ENCODE peak calls at places on chromosomes 11 and 22, in eight cellular contexts. One of them, this sample, is unnamed.

GRCh38 chr11:13535819-13536218 is 40.0 kb upstream of the PTH start:
- DNase-seq in GM10248: no peak
- DNase-seq in fibroblast of pulmonary artery: peak; percentile 2
- DNase-seq in AG04450: no peak
- DNase-seq in spleen: no peak
- DNase-seq in IMR-90: no peak
- DNase-seq in GM23338: peak; percentile 77
- DNase-seq in cardiac fibroblast: peak; percentile 7
- DNase-seq in this sample: peak; percentile 3

GRCh38 chr11:27837895-27838563 is 137.8 kb upstream of the BDNF start:
- DNase-seq in cardiac fibroblast: no peak
- DNase-seq in IMR-90: no peak
- DNase-seq in AG04450: no peak
- DNase-seq in fibroblast of pulmonary artery: no peak
- DNase-seq in GM10248: peak; percentile 22
- DNase-seq in spleen: no peak
- DNase-seq in GM23338: no peak
- DNase-seq in this sample: no peak

GRCh38 chr22:35229865-35230264 is 27.4 kb upstream of the HMGXB4 start:
- DNase-seq in IMR-90: no peak
- DNase-seq in AG04450: no peak
- DNase-seq in GM10248: no peak
- DNase-seq in spleen: no peak
- DNase-seq in cardiac fibroblast: no peak
- DNase-seq in GM23338: no peak
- DNase-seq in fibroblast of pulmonary artery: no peak
- DNase-seq in this sample: no peak

GRCh38 chr11:19444231-19444630 is 203.5 kb upstream of the E2F8 start:
- DNase-seq in IMR-90: peak; percentile 50
- DNase-seq in fibroblast of pulmonary artery: peak; percentile 42
- DNase-seq in GM23338: no peak
- DNase-seq in cardiac fibroblast: peak; percentile 69
- DNase-seq in GM10248: no peak
- DNase-seq in AG04450: no peak
- DNase-seq in spleen: no peak
- DNase-seq in this sample: no peak

GRCh38 chr11:123145220-123145619 is 49.8 kb downstream of the CLMP start:
- DNase-seq in IMR-90: peak; percentile 87
- DNase-seq in fibroblast of pulmonary artery: peak; percentile 94
- DNase-seq in spleen: no peak
- DNase-seq in cardiac fibroblast: peak; percentile 96
- DNase-seq in AG04450: no peak
- DNase-seq in GM10248: no peak
- DNase-seq in GM23338: no peak
- DNase-seq in this sample: no peak

GRCh38 chr11:12871251-12871650 is 137.9 kb upstream of the RASSF10 start:
- DNase-seq in IMR-90: no peak
- DNase-seq in GM10248: no peak
- DNase-seq in AG04450: no peak
- DNase-seq in GM23338: no peak
- DNase-seq in cardiac fibroblast: no peak
- DNase-seq in fibroblast of pulmonary artery: no peak
- DNase-seq in spleen: no peak
- DNase-seq in this sample: no peak

GRCh38 chr22:46499798-46500174 is 37.6 kb downstream of the CELSR1 start:
- DNase-seq in AG04450: no peak
- DNase-seq in fibroblast of pulmonary artery: no peak
- DNase-seq in spleen: no peak
- DNase-seq in IMR-90: no peak
- DNase-seq in cardiac fibroblast: no peak
- DNase-seq in GM10248: no peak
- DNase-seq in GM23338: no peak
- DNase-seq in this sample: no peak

GRCh38 chr11:37322333-37323194 is 724.5 kb upstream of the RAG2 start:
- DNase-seq in GM10248: no peak
- DNase-seq in IMR-90: no peak
- DNase-seq in GM23338: no peak
- DNase-seq in fibroblast of pulmonary artery: no peak
- DNase-seq in AG04450: no peak
- DNase-seq in spleen: no peak
- DNase-seq in cardiac fibroblast: no peak
- DNase-seq in this sample: no peak

GRCh38 chr22:46578824-46579561 is 41.2 kb upstream of the GRAMD4 start:
- DNase-seq in spleen: peak; percentile 72
- DNase-seq in fibroblast of pulmonary artery: peak; percentile 37
- DNase-seq in AG04450: no peak
- DNase-seq in GM10248: no peak
- DNase-seq in GM23338: no peak
- DNase-seq in cardiac fibroblast: no peak
- DNase-seq in IMR-90: peak; percentile 40
- DNase-seq in this sample: no peak

GRCh38 chr11:23866641-23867040 is 630.2 kb upstream of the LUZP2 start:
- DNase-seq in spleen: no peak
- DNase-seq in cardiac fibroblast: peak; percentile 24
- DNase-seq in fibroblast of pulmonary artery: no peak
- DNase-seq in AG04450: no peak
- DNase-seq in GM23338: no peak
- DNase-seq in IMR-90: peak; percentile 60
- DNase-seq in GM10248: no peak
- DNase-seq in this sample: no peak

GRCh38 chr11:22830082-22830414 is 447 bp upstream of the SVIP start:
- DNase-seq in spleen: no peak
- DNase-seq in AG04450: no peak
- DNase-seq in cardiac fibroblast: no peak
- DNase-seq in GM23338: no peak
- DNase-seq in IMR-90: no peak
- DNase-seq in GM10248: no peak
- DNase-seq in fibroblast of pulmonary artery: no peak
- DNase-seq in this sample: no peak

GRCh38 chr22:46057762-46058420 is 80.9 kb upstream of the WNT7B start:
- DNase-seq in cardiac fibroblast: peak; percentile 81
- DNase-seq in IMR-90: no peak
- DNase-seq in GM23338: no peak
- DNase-seq in GM10248: peak; percentile 88
- DNase-seq in AG04450: no peak
- DNase-seq in fibroblast of pulmonary artery: peak; percentile 51
- DNase-seq in spleen: peak; percentile 80
- DNase-seq in this sample: peak; percentile 50

GRCh38 chr11:130689222-130689908 is 226.9 kb downstream of the SNX19 start:
- DNase-seq in cardiac fibroblast: peak; percentile 67
- DNase-seq in GM23338: no peak
- DNase-seq in AG04450: no peak
- DNase-seq in GM10248: no peak
- DNase-seq in IMR-90: no peak
- DNase-seq in spleen: no peak
- DNase-seq in fibroblast of pulmonary artery: peak; percentile 50
- DNase-seq in this sample: no peak

GRCh38 chr22:48794906-48795305 is 1032.8 kb downstream of the BRD1 start:
- DNase-seq in AG04450: no peak
- DNase-seq in GM23338: no peak
- DNase-seq in GM10248: no peak
- DNase-seq in IMR-90: no peak
- DNase-seq in spleen: no peak
- DNase-seq in cardiac fibroblast: no peak
- DNase-seq in fibroblast of pulmonary artery: no peak
- DNase-seq in this sample: no peak

GRCh38 chr11:17972987-17973386 is 39.9 kb downstream of the SERGEF start:
- DNase-seq in GM10248: no peak
- DNase-seq in cardiac fibroblast: peak; percentile 76
- DNase-seq in fibroblast of pulmonary artery: peak; percentile 86
- DNase-seq in GM23338: peak; percentile 92
- DNase-seq in IMR-90: peak; percentile 93
- DNase-seq in AG04450: peak; percentile 83
- DNase-seq in spleen: no peak
- DNase-seq in this sample: peak; percentile 17

GRCh38 chr11:21316591-21316990 is 647.2 kb downstream of the NELL1 start:
- DNase-seq in cardiac fibroblast: no peak
- DNase-seq in fibroblast of pulmonary artery: no peak
- DNase-seq in GM10248: no peak
- DNase-seq in AG04450: no peak
- DNase-seq in spleen: no peak
- DNase-seq in GM23338: no peak
- DNase-seq in IMR-90: no peak
- DNase-seq in this sample: no peak

GRCh38 chr22:38572065-38572464 is 2.1 kb upstream of the DMC1 start:
- DNase-seq in GM10248: peak; percentile 53
- DNase-seq in cardiac fibroblast: peak; percentile 77
- DNase-seq in AG04450: no peak
- DNase-seq in fibroblast of pulmonary artery: peak; percentile 74
- DNase-seq in spleen: no peak
- DNase-seq in IMR-90: peak; percentile 62
- DNase-seq in GM23338: peak; percentile 70
- DNase-seq in this sample: peak; percentile 61

GRCh38 chr11:66327171-66328035 is 8.8 kb downstream of the RIN1 start:
- DNase-seq in cardiac fibroblast: peak; percentile 81
- DNase-seq in spleen: no peak
- DNase-seq in GM10248: no peak
- DNase-seq in GM23338: no peak
- DNase-seq in AG04450: no peak
- DNase-seq in IMR-90: peak; percentile 64
- DNase-seq in fibroblast of pulmonary artery: peak; percentile 45
- DNase-seq in this sample: peak; percentile 19

GRCh38 chr11:106925245-106925644 is 93.0 kb downstream of the GUCY1A2 start:
- DNase-seq in GM10248: no peak
- DNase-seq in spleen: no peak
- DNase-seq in cardiac fibroblast: peak; percentile 29
- DNase-seq in fibroblast of pulmonary artery: no peak
- DNase-seq in IMR-90: no peak
- DNase-seq in GM23338: no peak
- DNase-seq in AG04450: no peak
- DNase-seq in this sample: no peak

GRCh38 chr11:104041792-104042191 is 5.4 kb downstream of the DDI1 start:
- DNase-seq in IMR-90: no peak
- DNase-seq in fibroblast of pulmonary artery: no peak
- DNase-seq in GM23338: no peak
- DNase-seq in GM10248: no peak
- DNase-seq in spleen: no peak
- DNase-seq in AG04450: no peak
- DNase-seq in cardiac fibroblast: no peak
- DNase-seq in this sample: no peak
- TF ChIP-seq CTCF in IMR-90: no peak
- TF ChIP-seq CTCF in fibroblast of pulmonary artery: no peak
- TF ChIP-seq CTCF in GM23338: no peak
- TF ChIP-seq CTCF in GM10248: no peak
- TF ChIP-seq CTCF in spleen: no peak
- TF ChIP-seq CTCF in AG04450: no peak
- TF ChIP-seq CTCF in cardiac fibroblast: no peak
- TF ChIP-seq CTCF in this sample: no peak

GRCh38 chr11:34460335-34460734 is 21.6 kb downstream of the CAT start:
- DNase-seq in cardiac fibroblast: no peak
- DNase-seq in spleen: no peak
- DNase-seq in IMR-90: no peak
- DNase-seq in GM10248: no peak
- DNase-seq in fibroblast of pulmonary artery: no peak
- DNase-seq in GM23338: no peak
- DNase-seq in AG04450: no peak
- DNase-seq in this sample: no peak
- TF ChIP-seq CTCF in cardiac fibroblast: no peak
- TF ChIP-seq CTCF in spleen: no peak
- TF ChIP-seq CTCF in IMR-90: no peak
- TF ChIP-seq CTCF in GM10248: no peak
- TF ChIP-seq CTCF in fibroblast of pulmonary artery: no peak
- TF ChIP-seq CTCF in GM23338: no peak
- TF ChIP-seq CTCF in AG04450: no peak
- TF ChIP-seq CTCF in this sample: no peak

GRCh38 chr11:2150206-2150847 is 10.7 kb downstream of the INS start:
- DNase-seq in AG04450: peak; percentile 10
- DNase-seq in IMR-90: peak; percentile 59
- DNase-seq in fibroblast of pulmonary artery: peak; percentile 74
- DNase-seq in spleen: no peak
- DNase-seq in GM23338: peak; percentile 82
- DNase-seq in cardiac fibroblast: peak; percentile 78
- DNase-seq in GM10248: no peak
- DNase-seq in this sample: no peak

GRCh38 chr11:2154195-2154585 is 6.8 kb downstream of the INS start:
- DNase-seq in GM23338: no peak
- DNase-seq in IMR-90: no peak
- DNase-seq in fibroblast of pulmonary artery: no peak
- DNase-seq in spleen: no peak
- DNase-seq in cardiac fibroblast: no peak
- DNase-seq in AG04450: no peak
- DNase-seq in GM10248: no peak
- DNase-seq in this sample: no peak

GRCh38 chr11:2153581-2154194 is 7.3 kb downstream of the INS start:
- DNase-seq in GM10248: no peak
- DNase-seq in fibroblast of pulmonary artery: no peak
- DNase-seq in spleen: no peak
- DNase-seq in IMR-90: no peak
- DNase-seq in cardiac fibroblast: no peak
- DNase-seq in AG04450: no peak
- DNase-seq in GM23338: no peak
- DNase-seq in this sample: no peak

GRCh38 chr11:2149471-2150205 is 10.4 kb upstream of the IGF2 start:
- DNase-seq in fibroblast of pulmonary artery: no peak
- DNase-seq in IMR-90: no peak
- DNase-seq in AG04450: no peak
- DNase-seq in GM10248: no peak
- DNase-seq in GM23338: no peak
- DNase-seq in spleen: no peak
- DNase-seq in cardiac fibroblast: no peak
- DNase-seq in this sample: no peak

GRCh38 chr11:2151500-2152257 is 9.3 kb downstream of the INS start:
- DNase-seq in GM23338: peak; percentile 92
- DNase-seq in IMR-90: peak; percentile 54
- DNase-seq in GM10248: peak; percentile 84
- DNase-seq in fibroblast of pulmonary artery: peak; percentile 75
- DNase-seq in cardiac fibroblast: peak; percentile 81
- DNase-seq in spleen: peak; percentile 88
- DNase-seq in AG04450: peak; percentile 27
- DNase-seq in this sample: peak; percentile 91
- TF ChIP-seq CTCF in GM23338: peak; percentile 84
- TF ChIP-seq CTCF in IMR-90: peak; percentile 78
- TF ChIP-seq CTCF in GM10248: peak; percentile 88
- TF ChIP-seq CTCF in fibroblast of pulmonary artery: peak; percentile 75
- TF ChIP-seq CTCF in cardiac fibroblast: peak; percentile 87
- TF ChIP-seq CTCF in spleen: peak; percentile 85
- TF ChIP-seq CTCF in AG04450: peak; percentile 78
- TF ChIP-seq CTCF in this sample: peak; percentile 86

GRCh38 chr11:3044004-3044403 is 13.2 kb downstream of the CARS1 start:
- DNase-seq in GM23338: no peak
- DNase-seq in spleen: peak; percentile 23
- DNase-seq in IMR-90: peak; percentile 24
- DNase-seq in cardiac fibroblast: no peak
- DNase-seq in fibroblast of pulmonary artery: no peak
- DNase-seq in AG04450: no peak
- DNase-seq in GM10248: no peak
- DNase-seq in this sample: no peak

GRCh38 chr11:3046641-3047040 is 10.6 kb downstream of the CARS1 start:
- DNase-seq in cardiac fibroblast: no peak
- DNase-seq in fibroblast of pulmonary artery: no peak
- DNase-seq in GM10248: no peak
- DNase-seq in AG04450: no peak
- DNase-seq in spleen: no peak
- DNase-seq in IMR-90: no peak
- DNase-seq in GM23338: no peak
- DNase-seq in this sample: no peak

GRCh38 chr11:3044915-3045314 is 12.3 kb downstream of the CARS1 start:
- DNase-seq in GM10248: no peak
- DNase-seq in IMR-90: no peak
- DNase-seq in fibroblast of pulmonary artery: no peak
- DNase-seq in cardiac fibroblast: no peak
- DNase-seq in spleen: no peak
- DNase-seq in AG04450: no peak
- DNase-seq in GM23338: no peak
- DNase-seq in this sample: no peak

GRCh38 chr11:3047637-3048036 is 9.6 kb downstream of the CARS1 start:
- DNase-seq in AG04450: no peak
- DNase-seq in cardiac fibroblast: no peak
- DNase-seq in fibroblast of pulmonary artery: no peak
- DNase-seq in GM10248: no peak
- DNase-seq in spleen: no peak
- DNase-seq in IMR-90: no peak
- DNase-seq in GM23338: no peak
- DNase-seq in this sample: no peak

GRCh38 chr11:3046190-3046589 is 11.0 kb downstream of the CARS1 start:
- DNase-seq in AG04450: no peak
- DNase-seq in GM23338: peak; percentile 61
- DNase-seq in fibroblast of pulmonary artery: no peak
- DNase-seq in IMR-90: no peak
- DNase-seq in GM10248: no peak
- DNase-seq in spleen: no peak
- DNase-seq in cardiac fibroblast: peak; percentile 22
- DNase-seq in this sample: no peak
- TF ChIP-seq CTCF in AG04450: no peak
- TF ChIP-seq CTCF in GM23338: peak; percentile 63
- TF ChIP-seq CTCF in fibroblast of pulmonary artery: peak; percentile 22
- TF ChIP-seq CTCF in IMR-90: peak; percentile 20
- TF ChIP-seq CTCF in GM10248: no peak
- TF ChIP-seq CTCF in spleen: no peak
- TF ChIP-seq CTCF in cardiac fibroblast: peak; percentile 32
- TF ChIP-seq CTCF in this sample: no peak

This sample was measured in activated CD8-positive, alpha-beta T cell treated with anti-CD3 and anti-CD28 coated beads for 36 hours.